ENCODE peak calls at places on chromosomes 16 and 17, in seven cellular contexts. V is GM23338; C is heart right ventricle; P is effector memory CD4-positive, alpha-beta T cell; W is aorta; Y is H9; Q is tibial artery. T is an unnamed sample.
A peak's percentile ranks its signal among the peaks of the same experiment; 100 is the strongest.

GRCh38 chr16:28549301-28549899 is 4.3 kb upstream of the SGF29 start:
- DNase-seq in Q (no peak), C (no peak), V (peak; percentile 45), Y (no peak), W (no peak), P (no peak), T (peak; percentile 50)

GRCh38 chr16:11139624-11140375 is 116.2 kb downstream of the SOCS1 start:
- DNase-seq in Q (peak; percentile 48), Y (peak; percentile 15), C (no peak), W (no peak), V (no peak), P (no peak), T (peak; percentile 81)

GRCh38 chr17:47829870-47830269 is 1.5 kb downstream of the MRPL10 start:
- DNase-seq in Y (no peak), V (no peak), P (peak; percentile 62), Q (no peak), W (no peak), C (no peak), T (peak; percentile 68)

GRCh38 chr16:70703041-70703834 is 17.4 kb upstream of the MTSS2 start:
- DNase-seq in P (no peak), W (peak; percentile 92), C (peak; percentile 68), Y (peak; percentile 68), V (peak; percentile 70), Q (peak; percentile 82), T (no peak)

GRCh38 chr16:57871457-57871856 is 69.2 kb upstream of the KIFC3 start:
- DNase-seq in P (no peak), C (no peak), Q (no peak), W (no peak), Y (no peak), V (no peak), T (no peak)

GRCh38 chr17:73226556-73227172 is 33.8 kb downstream of the COG1 start:
- DNase-seq in Y (no peak), Q (no peak), V (peak; percentile 56), W (no peak), C (no peak), P (no peak), T (no peak)

GRCh38 chr17:7029659-7030058 is 6.2 kb upstream of the SLC16A13 start:
- DNase-seq in P (no peak), V (no peak), Q (no peak), W (no peak), C (peak; percentile 72), Y (no peak), T (no peak)

GRCh38 chr17:82858376-82859126 is 18.7 kb upstream of the ZNF750 start:
- DNase-seq in C (no peak), W (peak; percentile 73), V (no peak), Q (no peak), P (peak; percentile 39), Y (no peak), T (no peak)

GRCh38 chr17:48894886-48895285 is 2.3 kb downstream of the ATP5MC1 start:
- DNase-seq in C (no peak), Y (no peak), Q (no peak), V (no peak), W (peak; percentile 33), P (no peak), T (peak; percentile 81)

GRCh38 chr17:81329927-81330883 is 35.1 kb upstream of the SLC38A10 start:
- DNase-seq in V (peak; percentile 40), Q (no peak), P (no peak), Y (peak; percentile 81), C (no peak), W (no peak), T (peak; percentile 79)

GRCh38 chr17:65205655-65206054 is 68.5 kb downstream of the RGS9 start:
- DNase-seq in W (no peak), V (no peak), Y (no peak), C (no peak), Q (no peak), P (no peak), T (no peak)

GRCh38 chr17:49146620-49147306 is 14.2 kb downstream of the B4GALNT2 start:
- DNase-seq in V (no peak), W (no peak), P (no peak), Q (no peak), C (no peak), Y (no peak), T (no peak)

GRCh38 chr16:16143038-16143763 is 80.1 kb downstream of the ABCC6 start:
- DNase-seq in Q (no peak), C (no peak), W (no peak), Y (peak; percentile 64), P (no peak), V (peak; percentile 83), T (peak; percentile 16)

GRCh38 chr16:86410076-86410475 is 100.3 kb upstream of the FOXF1 start:
- DNase-seq in C (no peak), Y (no peak), P (no peak), V (no peak), W (no peak), Q (no peak), T (no peak)

GRCh38 chr16:84478172-84478948 is 26.1 kb downstream of the MEAK7 start:
- DNase-seq in W (peak; percentile 51), Y (no peak), V (no peak), Q (no peak), C (no peak), P (no peak), T (no peak)

GRCh38 chr16:11133344-11133921 is 122.6 kb downstream of the SOCS1 start:
- DNase-seq in C (peak; percentile 81), Y (peak; percentile 24), P (no peak), V (no peak), Q (peak; percentile 82), W (peak; percentile 90), T (peak; percentile 71)

GRCh38 chr16:1941924-1942809 is 832 bp downstream of the MSRB1 start:
- DNase-seq in C (no peak), W (peak; percentile 78), Q (no peak), P (no peak), V (no peak), Y (peak; percentile 29), T (peak; percentile 24)

GRCh38 chr16:31700530-31701388 is 172.8 kb upstream of the ZNF267 start:
- DNase-seq in C (peak; percentile 81), P (peak; percentile 76), Q (no peak), V (peak; percentile 97), Y (no peak), W (peak; percentile 89), T (peak; percentile 92)

DNA sequence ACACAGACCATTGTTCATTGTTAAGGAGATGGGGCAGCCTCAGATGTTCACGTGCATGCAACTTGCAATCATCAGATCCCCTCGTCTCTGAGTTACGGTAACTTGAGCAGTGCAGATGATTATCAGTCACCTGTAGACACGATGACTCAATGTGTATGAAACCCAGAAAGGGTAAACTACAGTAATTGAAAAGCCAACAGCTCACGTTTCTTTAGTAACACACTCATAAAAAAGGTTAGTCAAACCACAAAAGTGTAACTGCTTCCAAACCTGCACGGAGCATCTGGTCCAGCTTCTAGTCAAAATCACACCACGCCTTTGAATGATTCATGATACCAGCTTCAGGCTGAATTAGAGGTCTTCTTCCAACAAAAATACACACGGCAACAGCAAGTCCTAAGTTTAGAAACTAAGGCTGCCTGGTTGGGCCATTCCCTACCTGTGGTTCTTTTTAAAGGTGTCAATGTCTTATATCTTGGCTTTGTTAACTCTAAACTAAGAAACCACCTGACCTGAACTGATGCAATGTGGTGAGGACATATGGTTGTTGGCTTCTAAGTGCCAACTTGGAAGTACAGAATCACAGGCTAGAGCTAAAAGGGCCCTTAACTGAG is 32.3 kb downstream of the GRB7 start:
- DNase-seq in P (peak; percentile 65), C (no peak), Y (no peak), V (no peak), W (no peak), Q (no peak), T (peak; percentile 48)
- H3K27ac ChIP-seq in P (peak overlapping the region; percentile 77), C (no peak overlapping the region), Y (no peak overlapping the region), V (no peak overlapping the region), W (no peak overlapping the region), Q (no peak overlapping the region), T (peak overlapping the region; percentile 44)

DNA sequence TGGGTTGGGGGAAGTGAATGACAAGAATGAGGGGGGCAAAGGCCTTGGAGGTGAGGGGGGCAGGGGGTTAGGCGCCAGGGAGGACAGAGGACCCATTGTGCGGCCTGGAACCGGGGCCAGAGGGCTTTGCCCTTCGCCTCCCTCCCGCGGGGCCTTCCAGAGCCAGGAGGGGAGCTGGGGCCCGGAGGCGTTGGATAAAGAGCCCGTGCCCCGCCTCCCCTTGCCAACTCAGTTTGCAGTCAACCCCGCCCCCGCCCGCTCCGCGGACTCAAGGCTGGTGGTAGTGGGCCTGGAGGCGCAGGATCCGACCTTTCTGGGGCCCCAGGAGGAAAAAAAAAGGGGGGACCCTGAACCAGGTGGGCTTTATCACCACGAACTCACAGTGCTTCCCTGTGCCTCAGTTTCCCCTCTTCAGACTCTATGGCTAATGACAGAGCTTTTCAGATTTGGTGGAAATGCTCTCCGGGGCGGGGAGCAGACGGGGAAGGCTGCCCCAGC is 2.1 kb upstream of the SPHK1 start:
- DNase-seq in C (no peak), Y (peak; percentile 82), P (no peak), V (peak; percentile 79), W (peak; percentile 86), Q (no peak), T (no peak)
- H3K27ac ChIP-seq in C (peak overlapping the region; percentile 85), Y (no peak overlapping the region), P (no peak overlapping the region), V (no peak overlapping the region), W (no peak overlapping the region), Q (peak overlapping the region; percentile 82), T (no peak overlapping the region)

GRCh38 chr17:45246338-45246737 is 15.6 kb downstream of the SPATA32 start:
- DNase-seq in W (peak; percentile 74), Q (no peak), Y (no peak), C (no peak), V (no peak), P (no peak), T (no peak)

GRCh38 chr17:45248132-45248936 is 13.6 kb downstream of the SPATA32 start:
- DNase-seq in V (peak; percentile 85), W (no peak), Q (no peak), P (peak; percentile 80), C (no peak), Y (peak; percentile 91), T (peak; percentile 83)

GRCh38 chr17:45244725-45245656 is 16.9 kb downstream of the SPATA32 start:
- DNase-seq in C (no peak), W (no peak), Q (no peak), V (no peak), Y (no peak), P (no peak), T (no peak)

GRCh38 chr17:45246861-45247428 is 14.9 kb downstream of the SPATA32 start:
- DNase-seq in W (peak; percentile 78), C (no peak), Q (no peak), P (no peak), V (peak; percentile 83), Y (peak; percentile 88), T (no peak)

GRCh38 chr17:45247429-45248131 is 14.3 kb downstream of the SPATA32 start:
- DNase-seq in P (peak; percentile 97), W (peak; percentile 91), Y (peak; percentile 100), C (peak; percentile 83), Q (peak; percentile 68), V (peak; percentile 99), T (peak; percentile 99)
- H3K27ac ChIP-seq in P (peak overlapping the region; percentile 88), W (no peak overlapping the region), Y (no peak overlapping the region), C (peak overlapping the region; percentile 47), Q (no peak overlapping the region), V (peak overlapping the region; percentile 94), T (peak overlapping the region; percentile 93)

GRCh38 chr16:386641-387156 is 4.9 kb upstream of the PGAP6 start:
- DNase-seq in W (no peak), C (no peak), Q (no peak), Y (no peak), P (no peak), V (no peak), T (no peak)
- H3K27ac ChIP-seq in W (no peak overlapping the region), C (peak overlapping the region; percentile 35), Q (no peak overlapping the region), Y (no peak overlapping the region), P (no peak overlapping the region), V (no peak overlapping the region), T (no peak overlapping the region)

GRCh38 chr17:50932584-50932901 is 66.4 kb upstream of the TOB1 start:
- DNase-seq in Q (no peak), C (no peak), Y (no peak), P (no peak), V (no peak), W (no peak), T (no peak)
- H3K27ac ChIP-seq in Q (peak overlapping the region; percentile 96), C (peak overlapping the region; percentile 98), Y (no peak overlapping the region), P (no peak overlapping the region), V (no peak overlapping the region), W (peak overlapping the region; percentile 69), T (no peak overlapping the region)

GRCh38 chr16:3087836-3088235 is 11.3 kb downstream of the ZSCAN10 start:
- DNase-seq in V (peak; percentile 27), Q (no peak), W (no peak), P (no peak), Y (no peak), C (peak; percentile 51), T (no peak)
- H3K27ac ChIP-seq in V (peak overlapping the region; percentile 84), Q (no peak overlapping the region), W (no peak overlapping the region), P (no peak overlapping the region), Y (no peak overlapping the region), C (peak overlapping the region; percentile 87), T (no peak overlapping the region)